ENCODE peak calls at places on chromosome 3, in five cellular contexts. One of them, this sample, is unnamed.
A peak's percentile ranks its signal among the peaks of the same experiment; 100 is the strongest.

GRCh38 chr3:72270072-72270611 is 485.2 kb upstream of the PROK2 start:
- DNase-seq in PC-9: peak; percentile 40
- DNase-seq in mammary epithelial cell: peak; percentile 67
- DNase-seq in dorsolateral prefrontal cortex: peak; percentile 31
- DNase-seq in suprapubic skin: peak; percentile 95
- DNase-seq in this sample: no peak

GRCh38 chr3:59709702-59710555 is 660.1 kb upstream of the CFAP20DC start:
- DNase-seq in dorsolateral prefrontal cortex: peak; percentile 37
- DNase-seq in suprapubic skin: peak; percentile 59
- DNase-seq in PC-9: no peak
- DNase-seq in mammary epithelial cell: no peak
- DNase-seq in this sample: no peak

GRCh38 chr3:105791919-105792786 is 76.7 kb downstream of the CBLB start:
- DNase-seq in dorsolateral prefrontal cortex: no peak
- DNase-seq in PC-9: no peak
- DNase-seq in suprapubic skin: peak; percentile 89
- DNase-seq in mammary epithelial cell: peak; percentile 87
- DNase-seq in this sample: no peak

GRCh38 chr3:53523346-53523745 is 28.9 kb downstream of the CACNA1D start:
- DNase-seq in PC-9: no peak
- DNase-seq in suprapubic skin: no peak
- DNase-seq in dorsolateral prefrontal cortex: no peak
- DNase-seq in mammary epithelial cell: no peak
- DNase-seq in this sample: no peak

GRCh38 chr3:181726351-181727121 is 14.8 kb downstream of the SOX2 start:
- DNase-seq in suprapubic skin: no peak
- DNase-seq in dorsolateral prefrontal cortex: peak; percentile 34
- DNase-seq in PC-9: no peak
- DNase-seq in mammary epithelial cell: no peak
- DNase-seq in this sample: no peak

GRCh38 chr3:71260782-71261181 is 322.7 kb downstream of the FOXP1 start:
- DNase-seq in mammary epithelial cell: no peak
- DNase-seq in suprapubic skin: no peak
- DNase-seq in PC-9: no peak
- DNase-seq in dorsolateral prefrontal cortex: no peak
- DNase-seq in this sample: no peak

GRCh38 chr3:35724106-35724505 is 84.8 kb downstream of the ARPP21 start:
- DNase-seq in suprapubic skin: no peak
- DNase-seq in dorsolateral prefrontal cortex: no peak
- DNase-seq in mammary epithelial cell: no peak
- DNase-seq in PC-9: no peak
- DNase-seq in this sample: no peak

GRCh38 chr3:55169161-55169560 is 241.3 kb upstream of the LRTM1 start:
- DNase-seq in PC-9: no peak
- DNase-seq in mammary epithelial cell: no peak
- DNase-seq in dorsolateral prefrontal cortex: no peak
- DNase-seq in suprapubic skin: no peak
- DNase-seq in this sample: no peak

GRCh38 chr3:37457392-37458065 is 283.1 kb upstream of the LRRFIP2 start:
- DNase-seq in dorsolateral prefrontal cortex: no peak
- DNase-seq in mammary epithelial cell: no peak
- DNase-seq in suprapubic skin: no peak
- DNase-seq in PC-9: no peak
- DNase-seq in this sample: no peak

DNA sequence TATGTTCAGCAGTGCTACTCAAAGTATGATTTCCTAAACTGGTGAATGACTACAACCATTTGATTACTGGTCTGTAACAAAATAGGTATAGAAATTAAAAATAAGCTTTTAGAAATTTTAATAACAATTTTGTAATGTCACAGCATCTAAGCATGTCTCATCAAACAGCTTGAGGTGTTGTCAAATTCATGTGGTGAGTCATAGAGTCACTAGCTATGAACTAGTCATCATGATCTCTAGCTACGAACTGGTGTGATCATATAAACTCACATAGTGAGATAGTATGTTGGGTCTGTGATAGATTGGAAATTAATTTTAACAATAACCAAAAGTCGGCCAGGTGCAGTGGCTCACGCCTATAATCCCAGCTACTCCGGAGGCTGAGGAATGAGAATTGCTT is 213.9 kb upstream of the RBMS3 start:
- DNase-seq in mammary epithelial cell: peak; percentile 71
- DNase-seq in suprapubic skin: no peak
- DNase-seq in dorsolateral prefrontal cortex: no peak
- DNase-seq in PC-9: no peak
- DNase-seq in this sample: no peak
- TF ChIP-seq CTCF in mammary epithelial cell: no peak
- TF ChIP-seq CTCF in suprapubic skin: no peak
- TF ChIP-seq CTCF in dorsolateral prefrontal cortex: no peak
- TF ChIP-seq CTCF in PC-9: no peak
- TF ChIP-seq CTCF in this sample: no peak

DNA sequence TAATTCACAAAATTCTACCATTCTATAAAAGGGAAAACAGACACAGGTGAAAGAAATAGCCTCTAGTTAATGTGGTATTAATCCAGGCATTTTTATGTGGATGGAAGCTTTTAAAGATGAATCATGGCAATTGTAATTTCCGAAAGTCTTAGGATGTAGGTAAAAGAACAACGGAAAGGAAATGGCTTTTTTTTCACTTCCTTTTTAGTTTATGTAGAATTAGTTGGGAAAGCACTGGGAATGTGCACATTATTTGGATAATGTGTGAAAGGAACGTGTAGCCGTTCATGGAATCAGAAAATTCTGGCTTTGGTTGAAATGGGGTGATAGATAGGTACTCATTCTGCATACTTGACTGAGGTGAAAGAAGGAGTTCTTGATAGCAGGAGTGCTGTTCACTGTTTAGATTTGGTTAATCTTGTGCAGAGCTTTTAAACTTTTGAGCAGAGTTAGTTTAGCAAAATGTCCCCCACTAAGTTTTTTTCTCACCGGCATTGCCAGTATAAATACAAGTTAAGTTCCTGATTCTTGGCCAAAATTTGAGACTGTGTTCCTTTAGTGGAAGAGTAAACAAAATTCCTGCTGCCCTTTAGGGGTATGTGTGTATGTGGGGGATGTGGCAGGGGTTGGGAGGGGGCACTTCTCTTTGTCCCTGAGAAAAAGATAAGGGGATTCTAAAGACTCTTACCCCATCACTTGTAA is 20.2 kb upstream of the UTS2B start:
- DNase-seq in dorsolateral prefrontal cortex: no peak
- DNase-seq in suprapubic skin: no peak
- DNase-seq in PC-9: no peak
- DNase-seq in mammary epithelial cell: no peak
- DNase-seq in this sample: no peak
- H3K4me3 ChIP-seq in dorsolateral prefrontal cortex: no peak overlapping the region
- H3K4me3 ChIP-seq in suprapubic skin: no peak overlapping the region
- H3K4me3 ChIP-seq in PC-9: no peak overlapping the region
- H3K4me3 ChIP-seq in mammary epithelial cell: no peak overlapping the region
- H3K4me3 ChIP-seq in this sample: no peak overlapping the region

DNA sequence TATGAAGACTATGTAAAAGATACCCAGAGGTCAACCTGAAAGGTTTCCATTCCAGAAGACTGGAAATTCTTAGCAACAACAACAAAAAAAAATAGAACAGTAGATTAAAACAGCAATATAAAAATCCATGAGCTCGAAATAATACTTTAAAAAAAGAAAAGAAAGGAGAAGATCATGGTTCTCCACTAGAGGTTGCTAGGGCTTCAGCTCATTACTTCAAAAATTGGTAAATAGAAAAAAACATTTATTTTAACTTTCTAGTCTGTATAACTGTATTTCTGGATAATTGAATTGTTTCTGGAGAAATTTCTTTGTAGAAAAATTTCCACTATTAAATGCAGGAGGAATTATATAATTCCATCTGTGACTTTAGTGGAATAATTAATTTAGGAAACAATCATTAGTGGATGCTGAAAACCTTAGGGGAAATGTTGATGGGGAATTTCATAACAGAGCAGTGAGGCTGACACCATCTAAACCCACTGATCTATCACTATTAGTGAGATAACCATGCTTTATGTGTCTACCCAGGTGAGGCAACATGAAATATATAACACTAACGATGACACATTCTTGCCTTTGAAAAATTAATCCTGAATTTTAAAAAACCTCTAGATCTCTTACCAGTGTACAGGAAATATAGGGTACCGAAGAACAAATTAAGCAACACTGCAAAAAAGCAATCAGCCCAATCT is 62.5 kb upstream of the SNRK start:
- DNase-seq in PC-9: no peak
- DNase-seq in mammary epithelial cell: no peak
- DNase-seq in dorsolateral prefrontal cortex: no peak
- DNase-seq in suprapubic skin: no peak
- DNase-seq in this sample: no peak
- TF ChIP-seq CTCF in PC-9: peak; percentile 48
- TF ChIP-seq CTCF in mammary epithelial cell: peak; percentile 52
- TF ChIP-seq CTCF in dorsolateral prefrontal cortex: peak; percentile 58
- TF ChIP-seq CTCF in suprapubic skin: no peak
- TF ChIP-seq CTCF in this sample: peak; percentile 18

GRCh38 chr3:51391075-51391565 is at the start of gene RBM15B:
- DNase-seq in dorsolateral prefrontal cortex: peak; percentile 97
- DNase-seq in mammary epithelial cell: peak; percentile 96
- DNase-seq in suprapubic skin: peak; percentile 98
- DNase-seq in PC-9: peak; percentile 79
- DNase-seq in this sample: peak; percentile 87

GRCh38 chr3:51390600-51391074 is 448 bp upstream of the RBM15B start:
- DNase-seq in mammary epithelial cell: no peak
- DNase-seq in suprapubic skin: no peak
- DNase-seq in dorsolateral prefrontal cortex: no peak
- DNase-seq in PC-9: no peak
- DNase-seq in this sample: no peak

GRCh38 chr3:51391566-51392300 is 648 bp downstream of the RBM15B start:
- DNase-seq in suprapubic skin: peak; percentile 71
- DNase-seq in mammary epithelial cell: peak; percentile 37
- DNase-seq in dorsolateral prefrontal cortex: no peak
- DNase-seq in PC-9: peak; percentile 31
- DNase-seq in this sample: no peak

GRCh38 chr3:51389423-51390183 is 1.5 kb upstream of the RBM15B start:
- DNase-seq in mammary epithelial cell: no peak
- DNase-seq in PC-9: peak; percentile 12
- DNase-seq in suprapubic skin: peak; percentile 72
- DNase-seq in dorsolateral prefrontal cortex: peak; percentile 59
- DNase-seq in this sample: no peak

DNA sequence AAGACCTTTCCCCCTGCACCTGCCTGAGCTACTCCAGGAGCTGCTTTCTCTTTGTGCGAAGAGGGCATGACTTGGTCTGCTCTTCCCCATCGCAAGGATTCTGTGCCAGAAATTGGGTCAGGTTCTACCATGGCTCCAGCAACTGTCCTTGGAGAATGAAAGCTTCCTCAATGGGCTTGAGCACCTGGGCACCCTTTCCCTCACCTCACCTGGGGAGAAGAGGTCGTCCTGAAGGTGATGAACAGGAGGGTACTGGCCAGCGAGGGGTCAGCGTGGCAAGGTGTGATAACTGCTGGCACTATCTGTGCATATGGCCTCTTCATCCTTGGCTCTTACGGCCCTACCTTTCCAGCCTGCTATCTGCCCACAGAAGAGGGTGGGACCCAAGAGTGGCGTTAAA is 899 bp upstream of the RBM15B start:
- DNase-seq in PC-9: no peak
- DNase-seq in mammary epithelial cell: no peak
- DNase-seq in suprapubic skin: peak; percentile 53
- DNase-seq in dorsolateral prefrontal cortex: peak; percentile 8
- DNase-seq in this sample: no peak
- H3K4me3 ChIP-seq in PC-9: no peak overlapping the region
- H3K4me3 ChIP-seq in mammary epithelial cell: no peak overlapping the region
- H3K4me3 ChIP-seq in suprapubic skin: peak overlapping the region; percentile 82
- H3K4me3 ChIP-seq in dorsolateral prefrontal cortex: peak overlapping the region; percentile 78
- H3K4me3 ChIP-seq in this sample: peak overlapping the region; percentile 44

GRCh38 chr3:115835946-115836345 is 212.6 kb downstream of the GAP43 start:
- DNase-seq in suprapubic skin: no peak
- DNase-seq in mammary epithelial cell: no peak
- DNase-seq in PC-9: no peak
- DNase-seq in dorsolateral prefrontal cortex: no peak
- DNase-seq in this sample: no peak
- TF ChIP-seq CTCF in suprapubic skin: no peak
- TF ChIP-seq CTCF in mammary epithelial cell: no peak
- TF ChIP-seq CTCF in PC-9: no peak
- TF ChIP-seq CTCF in dorsolateral prefrontal cortex: no peak
- TF ChIP-seq CTCF in this sample: no peak

GRCh38 chr3:172046268-172046915 is 7.0 kb downstream of the FNDC3B start:
- DNase-seq in PC-9: no peak
- DNase-seq in dorsolateral prefrontal cortex: no peak
- DNase-seq in mammary epithelial cell: peak; percentile 69
- DNase-seq in suprapubic skin: no peak
- DNase-seq in this sample: no peak
- H3K4me3 ChIP-seq in PC-9: no peak overlapping the region
- H3K4me3 ChIP-seq in dorsolateral prefrontal cortex: no peak overlapping the region
- H3K4me3 ChIP-seq in mammary epithelial cell: no peak overlapping the region
- H3K4me3 ChIP-seq in suprapubic skin: no peak overlapping the region
- H3K4me3 ChIP-seq in this sample: no peak overlapping the region